ENCODE peak calls at places on chromosomes 12 and 14, in seven cellular contexts. A, K, T, U, Q, D and L are unnamed samples.

GRCh38 chr12:91542048-91542447 is 359.4 kb upstream of the DCN start:
- DNase-seq in A (no peak), K (no peak), T (no peak), U (no peak), Q (no peak), D (no peak), L (no peak)

GRCh38 chr12:5166976-5167375 is 123.3 kb downstream of the KCNA5 start:
- DNase-seq in A (no peak), K (no peak), T (no peak), U (no peak), Q (no peak), D (no peak), L (no peak)

GRCh38 chr12:11621797-11622423 is 27.6 kb upstream of the ETV6 start:
- DNase-seq in A (peak; percentile 12), K (peak; percentile 33), T (no peak), U (no peak), Q (no peak), D (no peak), L (no peak)

GRCh38 chr14:37081220-37081619 is 91.2 kb downstream of the SLC25A21 start:
- DNase-seq in A (no peak), K (no peak), T (no peak), U (no peak), Q (no peak), D (no peak), L (no peak)

GRCh38 chr14:54489731-54490447 is 1.1 kb upstream of the GMFB start:
- DNase-seq in A (no peak), K (no peak), T (no peak), U (no peak), Q (no peak), D (no peak), L (no peak)

GRCh38 chr12:76117067-76117691 is 32.7 kb upstream of the NAP1L1 start:
- DNase-seq in A (no peak), K (no peak), T (no peak), U (no peak), Q (no peak), D (no peak), L (no peak)

GRCh38 chr12:109710747-109711595 is 2.7 kb upstream of the FAM222A start:
- DNase-seq in A (no peak), K (no peak), T (no peak), U (no peak), Q (no peak), D (no peak), L (no peak)

GRCh38 chr14:20623798-20624197 is 17.7 kb downstream of the OR6S1 start:
- DNase-seq in A (no peak), K (peak; percentile 69), T (peak; percentile 35), U (no peak), Q (no peak), D (no peak), L (peak; percentile 68)

GRCh38 chr12:124673881-124674617 is 106.6 kb upstream of the NCOR2 start:
- DNase-seq in A (no peak), K (no peak), T (no peak), U (no peak), Q (peak; percentile 49), D (peak; percentile 77), L (no peak)

GRCh38 chr12:45336331-45336730 is 120.4 kb downstream of the ANO6 start:
- DNase-seq in A (no peak), K (no peak), T (no peak), U (no peak), Q (no peak), D (no peak), L (no peak)

GRCh38 chr14:95958105-95958504 is 81.1 kb upstream of the C14orf132 start:
- DNase-seq in A (no peak), K (no peak), T (no peak), U (no peak), Q (no peak), D (no peak), L (no peak)

GRCh38 chr14:78904094-78904493 is 733.9 kb downstream of the NRXN3 start:
- DNase-seq in A (no peak), K (no peak), T (no peak), U (no peak), Q (no peak), D (no peak), L (no peak)

GRCh38 chr12:122354958-122355641 is 67.4 kb downstream of the CLIP1 start:
- DNase-seq in A (no peak), K (no peak), T (no peak), U (no peak), Q (no peak), D (no peak), L (no peak)

GRCh38 chr12:89704457-89704856 is 4.2 kb downstream of the ATP2B1 start:
- DNase-seq in A (no peak), K (no peak), T (no peak), U (no peak), Q (no peak), D (no peak), L (no peak)

GRCh38 chr14:64549805-64550538 is at the start of gene PPP1R36:
- DNase-seq in A (peak; percentile 35), K (peak; percentile 8), T (peak; percentile 24), U (no peak), Q (peak; percentile 64), D (peak; percentile 82), L (no peak)

GRCh38 chr12:108711486-108712163 is 19.7 kb downstream of the CORO1C start:
- DNase-seq in A (no peak), K (no peak), T (no peak), U (no peak), Q (no peak), D (no peak), L (no peak)

GRCh38 chr12:109753959-109754358 is 40.3 kb downstream of the FAM222A start:
- DNase-seq in A (no peak), K (no peak), T (no peak), U (no peak), Q (no peak), D (no peak), L (peak; percentile 14)

GRCh38 chr12:109777544-109777943 is 55.7 kb downstream of the TRPV4 start:
- DNase-seq in A (peak; percentile 11), K (peak; percentile 18), T (peak; percentile 54), U (peak; percentile 53), Q (no peak), D (peak; percentile 26), L (no peak)

GRCh38 chr12:58314610-58315009 is 373.2 kb downstream of the ATP23 start:
- DNase-seq in A (no peak), K (no peak), T (no peak), U (no peak), Q (no peak), D (no peak), L (no peak)

GRCh38 chr14:77303417-77304156 is 17.1 kb downstream of the POMT2 start:
- DNase-seq in A (no peak), K (peak; percentile 20), T (peak; percentile 73), U (no peak), Q (no peak), D (no peak), L (no peak)

GRCh38 chr14:65079788-65080187 is 22.5 kb downstream of the MAX start:
- DNase-seq in A (no peak), K (no peak), T (no peak), U (no peak), Q (no peak), D (no peak), L (no peak)

GRCh38 chr12:3308063-3308462 is 182.9 kb upstream of the PRMT8 start:
- DNase-seq in A (no peak), K (no peak), T (no peak), U (no peak), Q (no peak), D (no peak), L (no peak)

GRCh38 chr12:22729898-22730443 is 105.0 kb downstream of the ETNK1 start:
- DNase-seq in A (no peak), K (no peak), T (no peak), U (no peak), Q (no peak), D (no peak), L (no peak)

GRCh38 chr12:91778938-91779400 is 366.7 kb downstream of the BTG1 start:
- DNase-seq in A (peak; percentile 38), K (peak; percentile 15), T (peak; percentile 51), U (peak; percentile 22), Q (no peak), D (no peak), L (no peak)

GRCh38 chr14:53778263-53778662 is 178.4 kb downstream of the BMP4 start:
- DNase-seq in A (no peak), K (no peak), T (no peak), U (no peak), Q (no peak), D (no peak), L (no peak)

GRCh38 chr12:132197581-132198281 is 53.5 kb downstream of the NOC4L start:
- DNase-seq in A (no peak), K (no peak), T (no peak), U (no peak), Q (no peak), D (peak; percentile 72), L (no peak)

GRCh38 chr14:95290769-95291440 is 28.8 kb downstream of the CLMN start:
- DNase-seq in A (no peak), K (no peak), T (no peak), U (no peak), Q (no peak), D (peak; percentile 90), L (no peak)

GRCh38 chr12:118060301-118061010 is 523 bp downstream of the WSB2 start:
- DNase-seq in A (peak; percentile 10), K (no peak), T (peak; percentile 22), U (peak; percentile 43), Q (peak; percentile 70), D (peak; percentile 89), L (peak; percentile 83)